ENCODE peak calls at places on chromosomes 2 and 18, in four cellular contexts. Y is A549, V is K562, H is HepG2. F is an unnamed sample.

GRCh38 chr2:86185517-86186212 is 9.6 kb downstream of the IMMT start:
- DNase-seq in H (no peak), V (no peak), Y (no peak), F (no peak)

GRCh38 chr2:178845565-178846457 is 38.6 kb upstream of the TTN start:
- DNase-seq in H (no peak), Y (no peak), V (no peak), F (no peak)

GRCh38 chr2:25539141-25539540 is 134.2 kb downstream of the DTNB start:
- DNase-seq in H (no peak), V (no peak), Y (no peak), F (no peak)

GRCh38 chr18:41009926-41010325 is 945.1 kb upstream of the PIK3C3 start:
- DNase-seq in V (no peak), Y (no peak), H (no peak), F (no peak)

GRCh38 chr2:162480067-162480466 is 136.1 kb downstream of the GCA start:
- DNase-seq in Y (no peak), V (no peak), H (no peak), F (no peak)

GRCh38 chr2:120750488-120751210 is 15.0 kb downstream of the GLI2 start:
- DNase-seq in Y (no peak), V (no peak), H (no peak), F (no peak)

GRCh38 chr2:29322011-29322410 is 206.8 kb downstream of the CLIP4 start:
- DNase-seq in H (no peak), V (no peak), Y (no peak), F (no peak)

GRCh38 chr2:27857417-27858172 is 32.6 kb downstream of the RBKS start:
- DNase-seq in Y (no peak), H (no peak), V (no peak), F (no peak)

GRCh38 chr2:180231015-180231414 is 223.9 kb upstream of the CWC22 start:
- DNase-seq in Y (no peak), H (no peak), V (no peak), F (no peak)

GRCh38 chr2:92073036-92073814 is 2798.0 kb upstream of the TEKT4 start:
- DNase-seq in H (no peak), V (peak), Y (no peak), F (no peak)

GRCh38 chr2:222305510-222306392 is 7.0 kb upstream of the PAX3 start:
- DNase-seq in H (no peak), V (no peak), Y (no peak), F (no peak)

DNA sequence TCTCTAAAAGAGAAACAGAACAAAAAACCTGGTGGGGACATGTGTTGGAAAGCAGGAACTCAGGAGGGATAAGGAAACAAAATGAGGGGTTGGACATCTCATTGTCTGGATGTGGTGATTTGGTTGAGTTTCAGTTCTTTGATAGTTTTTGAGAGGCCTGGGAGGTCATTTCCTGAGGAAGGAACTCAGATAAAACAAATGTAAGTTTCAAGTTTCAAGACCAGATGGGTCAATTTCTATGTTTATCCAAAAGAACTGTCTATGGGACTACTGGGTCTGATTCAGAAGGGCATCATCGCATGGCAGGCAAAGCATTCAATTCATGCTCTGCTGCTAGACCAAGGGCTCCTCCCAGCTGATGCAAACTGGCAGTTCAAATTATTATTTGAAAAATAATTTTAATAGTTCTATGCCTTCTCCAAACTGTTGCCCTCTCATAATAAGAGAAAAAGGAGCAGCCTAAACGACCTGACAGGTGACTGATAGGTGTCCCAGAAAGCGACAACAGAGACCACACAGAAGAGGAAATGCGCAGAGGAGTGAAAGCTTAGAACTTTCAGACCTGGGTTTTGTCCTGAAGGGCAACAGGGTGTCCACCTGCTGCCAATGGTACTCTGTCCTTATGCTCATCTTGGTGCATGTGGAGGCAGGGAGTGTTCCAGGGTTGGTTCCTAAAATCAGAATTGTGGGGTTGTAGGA is 39.3 kb upstream of the SH3RF3 start:
- DNase-seq in Y (no peak), V (no peak), H (no peak), F (no peak)
- TF ChIP-seq NR3C1 in Y (no peak), V (no peak), H (no peak), F (no peak)

GRCh38 chr2:198662916-198663315 is 794.8 kb downstream of the SATB2 start:
- DNase-seq in V (no peak), Y (no peak), H (no peak), F (no peak)

GRCh38 chr2:198660491-198660890 is 797.2 kb downstream of the SATB2 start:
- DNase-seq in V (no peak), H (no peak), Y (no peak), F (no peak)

GRCh38 chr2:198659471-198659870 is 798.3 kb downstream of the SATB2 start:
- DNase-seq in H (no peak), Y (no peak), V (no peak), F (no peak)

GRCh38 chr2:198656869-198657268 is 800.9 kb downstream of the SATB2 start:
- DNase-seq in H (no peak), V (no peak), Y (no peak), F (no peak)

DNA sequence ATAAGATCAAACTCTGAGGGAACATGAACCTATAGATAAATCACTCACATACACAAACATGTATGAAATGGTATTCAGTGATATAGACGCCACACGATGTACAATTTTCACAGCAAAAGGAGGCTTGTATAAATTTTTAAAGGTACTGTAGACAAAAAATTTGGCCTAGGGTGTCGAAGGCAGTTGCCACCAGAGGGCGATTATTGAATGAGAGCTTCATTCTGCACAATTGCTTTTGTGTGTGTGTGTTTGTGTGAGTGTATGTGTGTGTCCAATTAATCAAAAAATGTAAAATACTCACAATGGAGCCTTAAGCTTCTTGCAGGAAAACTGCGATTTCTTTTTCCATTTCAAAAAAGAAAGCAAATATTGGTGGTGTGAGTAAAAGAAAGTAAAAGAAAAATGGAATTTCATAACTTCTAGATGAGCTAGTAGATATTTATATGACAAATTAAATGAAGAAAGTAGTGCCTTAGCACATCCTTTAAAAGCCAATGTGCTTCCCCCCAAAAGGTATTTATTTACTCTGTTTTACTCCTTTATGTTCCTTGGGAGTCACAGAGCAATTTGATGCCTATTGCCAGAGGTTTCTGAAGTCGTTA is 800.1 kb downstream of the SATB2 start:
- DNase-seq in H (peak), Y (no peak), V (peak), F (peak)
- TF ChIP-seq NR3C1 in H (no peak), Y (no peak), V (no peak), F (no peak)

DNA sequence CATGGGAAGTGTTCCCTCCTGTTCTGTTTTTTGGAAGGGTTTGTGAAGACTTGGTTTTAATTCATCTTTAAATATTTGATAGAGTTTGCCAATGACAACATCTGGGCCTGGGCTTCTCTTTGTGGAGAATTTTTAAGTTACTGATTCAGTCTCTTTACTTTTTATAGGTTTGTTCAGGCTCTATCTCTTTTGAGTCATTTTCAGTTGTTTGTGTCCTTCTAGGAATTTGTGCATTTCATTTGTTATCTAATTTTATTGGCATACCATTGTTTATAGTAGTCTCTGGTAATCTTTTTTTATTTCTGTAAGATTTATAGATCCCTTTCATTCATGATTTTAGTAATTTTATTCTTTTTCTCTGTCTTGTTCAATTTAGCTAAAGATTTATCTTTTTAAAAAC is 14.6 kb downstream of the SCLY start:
- DNase-seq in Y (no peak), H (no peak), V (no peak), F (no peak)
- TF ChIP-seq NR3C1 in Y (no peak), H (no peak), V (no peak), F (no peak)

GRCh38 chr2:233448565-233448964 is 94.3 kb downstream of the DGKD start:
- DNase-seq in H (peak), V (no peak), Y (no peak), F (no peak)
- TF ChIP-seq NR3C1 in H (no peak), V (no peak), Y (no peak), F (no peak)

GRCh38 chr2:215461836-215462532 is 26.1 kb upstream of the FN1 start:
- DNase-seq in V (no peak), H (no peak), Y (no peak), F (no peak)
- TF ChIP-seq NR3C1 in V (no peak), H (no peak), Y (no peak), F (no peak)

DNA sequence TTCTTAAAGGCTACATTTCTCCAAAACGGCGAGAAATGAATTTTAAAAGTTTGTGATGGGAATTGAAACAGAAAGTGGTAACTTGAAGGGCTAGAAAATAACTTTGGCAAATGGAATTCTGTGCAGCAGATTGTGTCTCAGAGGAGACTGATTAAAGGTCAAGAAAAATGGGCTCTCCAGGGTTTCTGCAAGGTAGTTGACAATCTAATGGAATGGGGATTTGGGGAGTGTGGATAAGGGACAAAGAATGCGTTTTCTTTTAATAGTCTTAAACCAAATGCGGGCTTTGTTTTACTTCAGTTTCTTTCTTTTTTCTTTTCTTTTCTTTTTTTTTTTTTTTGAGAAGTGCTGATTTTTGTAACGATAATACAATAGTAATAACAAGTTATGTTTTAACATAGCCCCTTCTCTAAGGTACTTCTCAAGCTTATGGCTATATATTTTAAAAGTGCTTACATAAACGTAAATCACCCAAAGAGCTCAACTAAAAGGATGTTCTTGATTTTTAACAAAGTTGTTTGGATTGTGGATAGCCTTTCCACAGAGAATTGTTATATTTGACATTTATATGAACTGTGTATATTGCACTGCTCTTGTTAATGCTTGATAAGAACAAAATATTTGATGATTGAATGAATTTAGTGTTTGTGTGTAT is 36.6 kb downstream of the CAMKMT start:
- DNase-seq in H (no peak), Y (no peak), V (no peak), F (no peak)
- TF ChIP-seq NR3C1 in H (no peak), Y (no peak), V (no peak), F (no peak)

GRCh38 chr2:176678571-176678970 is 409.3 kb downstream of the MTX2 start:
- DNase-seq in Y (no peak), H (no peak), V (no peak), F (no peak)
- TF ChIP-seq NR3C1 in Y (no peak), H (no peak), V (no peak), F (no peak)

GRCh38 chr2:145682536-145683157 is 1162.7 kb upstream of the ZEB2 start:
- DNase-seq in Y (no peak), V (no peak), H (no peak), F (no peak)
- TF ChIP-seq NR3C1 in Y (no peak), V (no peak), H (no peak), F (no peak)

DNA sequence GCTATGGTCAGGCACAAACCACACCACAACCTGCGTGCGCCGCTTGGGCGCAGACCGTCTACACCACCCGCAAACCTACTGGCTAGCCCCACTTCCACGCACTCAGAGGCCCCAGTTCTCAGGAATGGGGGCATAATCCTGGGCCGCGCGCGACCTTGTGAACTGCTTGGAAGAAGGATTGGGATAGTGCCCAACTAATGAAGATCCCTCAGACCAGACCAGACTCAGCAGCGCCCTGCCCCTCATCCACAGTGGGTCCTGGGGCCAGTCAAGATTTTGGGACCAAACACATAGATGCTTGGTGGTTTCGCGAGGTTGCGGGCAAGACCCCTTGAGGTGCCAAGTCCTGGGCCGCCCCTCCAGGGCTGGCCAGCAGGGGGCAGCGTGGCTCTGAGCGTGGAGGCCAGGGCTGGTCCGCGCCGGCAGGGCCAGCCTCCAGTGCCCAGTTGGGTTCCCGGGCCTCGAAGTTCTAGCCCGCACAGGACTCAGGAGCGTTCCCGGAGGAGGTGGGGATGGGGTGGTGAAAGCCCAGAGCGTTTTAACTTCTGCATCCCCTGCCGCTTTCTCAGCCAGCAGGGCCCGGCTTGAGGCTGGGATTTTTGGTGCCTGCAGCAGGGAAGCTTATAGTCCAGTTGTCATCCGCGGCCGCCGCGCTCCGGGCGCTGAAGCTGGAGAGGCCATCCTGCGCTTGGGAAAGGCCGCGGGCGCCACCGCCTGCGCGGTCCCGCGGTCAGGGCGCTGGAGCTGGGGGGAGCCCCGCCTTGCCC is 8.3 kb downstream of the OSR1 start:
- DNase-seq in Y (no peak), H (peak), V (peak), F (peak)
- TF ChIP-seq NR3C1 in Y (no peak), H (no peak), V (no peak), F (no peak)